ENCODE peak calls at places on chromosomes 1 and 21, in ten cellular contexts. G is right atrium auricular region; U is prostate gland; R is fibroblast of lung; J is CD8-positive, alpha-beta T cell; C is left ventricle myocardium inferior; F is A673; P is PC-3; O is cardiac muscle cell; X is tibial nerve. Z is an unnamed sample.

GRCh38 chr1:3482590-3482899 is 28.1 kb downstream of the ARHGEF16 start:
- DNase-seq in G (no peak), U (no peak), R (no peak), J (no peak), C (no peak), F (no peak), P (no peak), O (no peak), X (no peak), Z (peak; percentile 65)

GRCh38 chr21:45571641-45572040 is 29.4 kb upstream of the SLC19A1 start:
- DNase-seq in G (no peak), U (no peak), R (no peak), J (no peak), C (peak; percentile 3), F (no peak), P (no peak), O (no peak), X (no peak), Z (no peak)

GRCh38 chr1:2144501-2145090 is 50.0 kb downstream of the FAAP20 start:
- DNase-seq in G (no peak), U (no peak), R (no peak), J (no peak), C (peak; percentile 6), F (no peak), P (no peak), O (no peak), X (no peak), Z (no peak)

GRCh38 chr1:191508239-191508638 is 650.0 kb upstream of the RGS18 start:
- DNase-seq in G (no peak), U (no peak), R (no peak), J (no peak), C (no peak), F (peak; percentile 47), P (no peak), O (no peak), X (no peak), Z (no peak)

GRCh38 chr1:186442651-186443114 is 18.2 kb downstream of the PDC start:
- DNase-seq in G (no peak), U (no peak), R (peak; percentile 90), J (no peak), C (no peak), F (peak; percentile 74), P (peak; percentile 23), O (no peak), X (no peak), Z (no peak)

GRCh38 chr1:39663559-39663958 is 8.3 kb downstream of the NT5C1A start:
- DNase-seq in G (no peak), U (no peak), R (no peak), J (no peak), C (no peak), F (no peak), P (no peak), O (no peak), X (no peak), Z (no peak)

GRCh38 chr1:97925161-97925560 is 4.3 kb upstream of the DPYD start:
- DNase-seq in G (no peak), U (no peak), R (no peak), J (no peak), C (no peak), F (no peak), P (no peak), O (no peak), X (no peak), Z (no peak)

GRCh38 chr1:231628207-231628876 is 1.8 kb downstream of the DISC1 start:
- DNase-seq in G (no peak), U (no peak), R (no peak), J (peak; percentile 53), C (no peak), F (peak; percentile 42), P (peak; percentile 69), O (no peak), X (no peak), Z (peak; percentile 54)

DNA sequence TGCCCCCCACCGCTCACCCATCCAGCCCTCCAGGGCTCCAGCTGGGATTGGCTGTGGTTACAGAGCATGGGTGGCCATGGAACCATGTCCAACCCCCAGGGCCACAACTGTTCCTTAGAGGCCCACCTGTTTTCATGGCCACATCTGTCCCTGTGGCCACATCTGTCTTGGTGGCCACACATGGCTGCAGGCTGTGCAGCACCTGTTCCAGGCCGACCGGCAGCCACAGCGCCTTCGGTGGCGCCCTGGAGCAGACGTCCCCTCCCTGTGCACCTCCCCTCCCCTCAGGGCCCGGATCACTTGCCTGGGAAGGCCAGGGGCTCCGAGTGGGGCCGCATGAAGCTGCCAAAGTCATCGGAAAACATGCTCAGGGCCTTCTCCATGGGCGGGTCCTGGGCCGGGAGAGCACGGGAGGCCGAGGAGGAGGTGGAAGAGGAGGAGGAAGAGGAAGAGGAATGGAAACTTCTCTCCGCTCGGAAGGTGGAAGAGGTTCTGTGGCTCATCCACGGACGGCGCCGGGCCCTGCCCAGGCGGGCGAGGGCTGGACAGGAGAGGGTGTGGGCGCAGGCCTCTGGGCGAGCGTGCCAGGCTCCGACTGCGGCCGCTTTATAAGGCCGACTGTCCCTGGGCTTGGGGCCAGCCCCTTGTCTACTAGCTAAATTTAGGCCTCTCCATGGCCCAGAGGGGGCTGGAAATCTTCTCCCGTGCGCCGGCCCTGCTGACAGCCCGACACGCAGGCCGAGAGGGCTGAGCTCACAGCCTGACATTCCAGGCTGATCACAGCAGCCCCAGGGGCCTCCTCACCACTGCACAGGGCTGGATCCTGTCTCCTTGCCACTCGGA is at the start of gene HSPB7:
- DNase-seq in G (peak; percentile 91), U (peak; percentile 36), R (peak; percentile 69), J (no peak), C (peak; percentile 90), F (no peak), P (no peak), O (peak; percentile 97), X (peak; percentile 60), Z (peak; percentile 40)
- H3K27ac ChIP-seq in G (peak within 1 kb of the TSS; percentile 94), U (peak within 1 kb of the TSS; percentile 78), R (peak within 1 kb of the TSS; percentile 81), J (no peak within 1 kb of the TSS), C (peak within 1 kb of the TSS; percentile 97), F (no peak within 1 kb of the TSS), P (no peak within 1 kb of the TSS), O (peak within 1 kb of the TSS; percentile 100), X (peak within 1 kb of the TSS; percentile 86), Z (no peak within 1 kb of the TSS)

GRCh38 chr1:22654692-22655091 is 1.7 kb downstream of the C1QB start:
- DNase-seq in G (no peak), U (no peak), R (no peak), J (no peak), C (no peak), F (no peak), P (peak; percentile 33), O (no peak), X (no peak), Z (no peak)

GRCh38 chr1:22652457-22652856 is 579 bp upstream of the C1QB start:
- DNase-seq in G (no peak), U (no peak), R (no peak), J (no peak), C (no peak), F (no peak), P (no peak), O (no peak), X (no peak), Z (no peak)

GRCh38 chr1:22650089-22650693 is 2.8 kb upstream of the C1QB start:
- DNase-seq in G (no peak), U (no peak), R (no peak), J (no peak), C (no peak), F (no peak), P (no peak), O (no peak), X (no peak), Z (no peak)

GRCh38 chr1:22653741-22654140 is 705 bp downstream of the C1QB start:
- DNase-seq in G (no peak), U (no peak), R (no peak), J (no peak), C (no peak), F (no peak), P (no peak), O (no peak), X (no peak), Z (no peak)

DNA sequence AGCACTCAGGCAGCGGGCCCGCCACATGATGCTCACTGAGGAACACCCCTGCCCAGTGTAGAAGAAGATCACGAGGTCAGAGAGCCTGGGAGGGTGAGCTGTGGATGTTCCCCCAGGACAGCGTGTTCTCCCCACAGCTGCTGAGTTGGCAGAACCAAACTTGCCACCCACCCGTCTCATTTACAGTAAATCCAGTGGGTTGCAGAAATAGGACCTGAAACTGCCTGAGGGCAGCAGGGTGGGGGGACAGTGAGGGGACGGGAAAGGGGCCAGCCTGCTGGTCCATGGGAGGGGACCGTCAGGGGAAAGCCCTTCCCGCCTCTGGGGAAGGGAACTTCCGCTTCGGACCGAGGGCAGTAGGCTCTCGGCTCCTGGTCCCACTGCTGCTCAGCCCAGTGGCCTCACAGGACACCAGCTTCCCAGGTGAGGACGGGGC is at the start of gene C1QB:
- DNase-seq in G (peak; percentile 74), U (no peak), R (no peak), J (no peak), C (peak; percentile 59), F (no peak), P (no peak), O (no peak), X (no peak), Z (no peak)
- H3K4me3 ChIP-seq in G (peak within 1 kb of the TSS; percentile 34), U (no peak within 1 kb of the TSS), R (no peak within 1 kb of the TSS), J (no peak within 1 kb of the TSS), C (peak within 1 kb of the TSS; percentile 51), F (no peak within 1 kb of the TSS), P (no peak within 1 kb of the TSS), O (no peak within 1 kb of the TSS), X (peak within 1 kb of the TSS; percentile 4), Z (no peak within 1 kb of the TSS)

GRCh38 chr1:31396633-31397351 is 16.2 kb upstream of the SERINC2 start:
- DNase-seq in G (no peak), U (no peak), R (peak; percentile 91), J (no peak), C (no peak), F (no peak), P (no peak), O (no peak), X (no peak), Z (no peak)

GRCh38 chr1:31397360-31398095 is 15.5 kb upstream of the SERINC2 start:
- DNase-seq in G (no peak), U (no peak), R (peak; percentile 62), J (no peak), C (no peak), F (no peak), P (no peak), O (no peak), X (no peak), Z (no peak)

GRCh38 chr1:31400393-31400792 is 12.6 kb upstream of the SERINC2 start:
- DNase-seq in G (no peak), U (no peak), R (peak; percentile 45), J (no peak), C (no peak), F (no peak), P (no peak), O (no peak), X (no peak), Z (no peak)

GRCh38 chr1:31398246-31398645 is 14.8 kb upstream of the SERINC2 start:
- DNase-seq in G (no peak), U (no peak), R (no peak), J (no peak), C (no peak), F (no peak), P (no peak), O (no peak), X (no peak), Z (no peak)

GRCh38 chr1:31401241-31401640 is 11.8 kb upstream of the SERINC2 start:
- DNase-seq in G (no peak), U (no peak), R (no peak), J (no peak), C (no peak), F (no peak), P (no peak), O (no peak), X (no peak), Z (no peak)
- TF ChIP-seq CTCF in G (no peak), U (no peak), R (peak; percentile 31), J (no peak), C (no peak), F (no peak), P (peak; percentile 15), O (no peak), X (no peak), Z (no peak)

GRCh38 chr21:42218836-42219605 is at the start of gene ABCG1:
- DNase-seq in G (no peak), U (peak; percentile 67), R (peak; percentile 10), J (peak; percentile 38), C (peak; percentile 54), F (peak; percentile 28), P (peak; percentile 42), O (peak; percentile 76), X (no peak), Z (peak; percentile 60)
- H3K27ac ChIP-seq in G (peak within 1 kb of the TSS; percentile 71), U (peak within 1 kb of the TSS; percentile 77), R (no peak within 1 kb of the TSS), J (peak within 1 kb of the TSS; percentile 91), C (peak within 1 kb of the TSS; percentile 87), F (no peak within 1 kb of the TSS), P (no peak within 1 kb of the TSS), O (no peak within 1 kb of the TSS), X (peak within 1 kb of the TSS; percentile 87), Z (peak within 1 kb of the TSS; percentile 20)